ENCODE peak calls at places on chromosomes 6 and 20, in eight cellular contexts. Q is SHP77; N is kidney tubule cell; A is T-cell; U is ELF-1; L is stimulated activated CD4-positive, alpha-beta T cell treated with anti-CD3 and anti-CD28 coated beads, Interleukin-2, amount 100 ng/mL, for 48 hours; J is activated T-helper 1 cell treated with anti-CD3 and anti-CD28 coated beads, Interleukin-2, amount 50 U/mL, for 16 hours; X is activated T-cell treated with anti-CD3 and anti-CD28 coated beads, Interleukin-2, amount 50 U/mL, for 72 hours. Y is an unnamed sample.

GRCh38 chr6:39843305-39844020 is 51.3 kb downstream of the DAAM2 start:
- DNase-seq in X (no peak), Q (no peak), J (no peak), N (no peak), L (no peak), A (no peak), U (no peak), Y (no peak)

GRCh38 chr6:129498950-129499870 is 210.8 kb downstream of the ARHGAP18 start:
- DNase-seq in Q (peak), X (peak), J (no peak), A (no peak), L (no peak), U (peak), N (peak), Y (no peak)

GRCh38 chr20:10501377-10501776 is 66.3 kb downstream of the SLX4IP start:
- DNase-seq in N (no peak), X (peak), A (no peak), Q (no peak), U (no peak), J (peak), L (no peak), Y (no peak)

GRCh38 chr6:48074368-48074767 is 36.6 kb downstream of the PTCHD4 start:
- DNase-seq in N (no peak), U (no peak), Q (no peak), J (no peak), L (no peak), X (no peak), A (no peak), Y (no peak)

GRCh38 chr6:139386404-139386803 is 12.0 kb upstream of the CITED2 start:
- DNase-seq in L (no peak), A (no peak), J (no peak), Q (no peak), X (no peak), U (peak), N (no peak), Y (no peak)

GRCh38 chr6:116580198-116580597 is 8.9 kb downstream of the RWDD1 start:
- DNase-seq in L (no peak), U (no peak), N (no peak), J (no peak), Q (no peak), A (no peak), X (no peak), Y (no peak)

GRCh38 chr20:57414867-57415592 is 23.8 kb downstream of the RBM38 start:
- DNase-seq in L (no peak), A (no peak), X (no peak), U (peak), Q (no peak), N (no peak), J (no peak), Y (no peak)

GRCh38 chr20:51622004-51622874 is 79.7 kb upstream of the NFATC2 start:
- DNase-seq in X (no peak), N (no peak), L (no peak), U (no peak), J (no peak), A (no peak), Q (no peak), Y (no peak)

GRCh38 chr6:155645328-155645727 is 189.7 kb upstream of the NOX3 start:
- DNase-seq in U (no peak), L (no peak), N (peak), X (no peak), J (no peak), A (no peak), Q (no peak), Y (no peak)

GRCh38 chr6:154179443-154179842 is 140.4 kb downstream of the OPRM1 start:
- DNase-seq in U (no peak), L (no peak), N (no peak), A (no peak), J (no peak), X (no peak), Q (no peak), Y (no peak)

GRCh38 chr6:42050897-42051653 is 751 bp downstream of the TAF8 start:
- DNase-seq in N (peak), A (no peak), U (no peak), X (no peak), J (no peak), L (no peak), Q (no peak), Y (no peak)

Y was measured in suprapubic skin.